ENCODE peak calls at places on chromosomes 5 and 9, in five cellular contexts. One of them, this sample, is unnamed.

GRCh38 chr9:68546596-68547390 is 6.1 kb upstream of the TMEM252 start:
- DNase-seq in uterus: no peak
- DNase-seq in neural progenitor cell: no peak
- DNase-seq in HFF-Myc: no peak
- DNase-seq in HFFc6: no peak
- DNase-seq in this sample: peak

GRCh38 chr5:87400305-87400899 is 12.3 kb downstream of the CCNH start:
- DNase-seq in HFFc6: peak
- DNase-seq in neural progenitor cell: peak
- DNase-seq in uterus: no peak
- DNase-seq in HFF-Myc: no peak
- DNase-seq in this sample: no peak

GRCh38 chr5:94243612-94244011 is 374.8 kb downstream of the KIAA0825 start:
- DNase-seq in HFFc6: peak
- DNase-seq in HFF-Myc: no peak
- DNase-seq in neural progenitor cell: no peak
- DNase-seq in uterus: no peak
- DNase-seq in this sample: no peak

GRCh38 chr5:54944364-54944763 is 41.0 kb downstream of the ESM1 start:
- DNase-seq in neural progenitor cell: peak
- DNase-seq in HFF-Myc: peak
- DNase-seq in HFFc6: peak
- DNase-seq in uterus: no peak
- DNase-seq in this sample: no peak

GRCh38 chr5:439181-439580 is 3.8 kb upstream of the EXOC3 start:
- DNase-seq in neural progenitor cell: no peak
- DNase-seq in uterus: no peak
- DNase-seq in HFF-Myc: no peak
- DNase-seq in HFFc6: no peak
- DNase-seq in this sample: no peak

GRCh38 chr5:122951658-122952057 is 84.9 kb downstream of the PPIC start:
- DNase-seq in HFF-Myc: no peak
- DNase-seq in uterus: no peak
- DNase-seq in neural progenitor cell: no peak
- DNase-seq in HFFc6: no peak
- DNase-seq in this sample: no peak

GRCh38 chr5:62182802-62183201 is 123.2 kb upstream of the KIF2A start:
- DNase-seq in HFF-Myc: no peak
- DNase-seq in HFFc6: no peak
- DNase-seq in neural progenitor cell: no peak
- DNase-seq in uterus: no peak
- DNase-seq in this sample: no peak

GRCh38 chr9:131960805-131961495 is 118.7 kb downstream of the MED27 start:
- DNase-seq in HFFc6: no peak
- DNase-seq in neural progenitor cell: peak
- DNase-seq in HFF-Myc: no peak
- DNase-seq in uterus: no peak
- DNase-seq in this sample: no peak

GRCh38 chr9:133992780-133993634 is 883 bp upstream of the VAV2 start:
- DNase-seq in neural progenitor cell: peak
- DNase-seq in uterus: peak
- DNase-seq in HFFc6: peak
- DNase-seq in HFF-Myc: peak
- DNase-seq in this sample: peak

GRCh38 chr5:170861855-170862766 is at the start of gene RANBP17:
- DNase-seq in HFFc6: peak
- DNase-seq in HFF-Myc: no peak
- DNase-seq in neural progenitor cell: peak
- DNase-seq in uterus: no peak
- DNase-seq in this sample: no peak

GRCh38 chr5:138610468-138611294 is 35.5 kb upstream of the HSPA9 start:
- DNase-seq in HFF-Myc: no peak
- DNase-seq in uterus: peak
- DNase-seq in HFFc6: no peak
- DNase-seq in neural progenitor cell: peak
- DNase-seq in this sample: no peak
- TF ChIP-seq CTCF in HFF-Myc: peak
- TF ChIP-seq CTCF in uterus: no peak
- TF ChIP-seq CTCF in HFFc6: no peak
- TF ChIP-seq CTCF in neural progenitor cell: peak
- TF ChIP-seq CTCF in this sample: no peak

GRCh38 chr5:148125641-148126040 is 42.7 kb upstream of the SPINK14 start:
- DNase-seq in uterus: no peak
- DNase-seq in neural progenitor cell: no peak
- DNase-seq in HFF-Myc: no peak
- DNase-seq in HFFc6: no peak
- DNase-seq in this sample: no peak
- TF ChIP-seq CTCF in uterus: no peak
- TF ChIP-seq CTCF in neural progenitor cell: peak
- TF ChIP-seq CTCF in HFF-Myc: no peak
- TF ChIP-seq CTCF in HFFc6: no peak
- TF ChIP-seq CTCF in this sample: no peak

DNA sequence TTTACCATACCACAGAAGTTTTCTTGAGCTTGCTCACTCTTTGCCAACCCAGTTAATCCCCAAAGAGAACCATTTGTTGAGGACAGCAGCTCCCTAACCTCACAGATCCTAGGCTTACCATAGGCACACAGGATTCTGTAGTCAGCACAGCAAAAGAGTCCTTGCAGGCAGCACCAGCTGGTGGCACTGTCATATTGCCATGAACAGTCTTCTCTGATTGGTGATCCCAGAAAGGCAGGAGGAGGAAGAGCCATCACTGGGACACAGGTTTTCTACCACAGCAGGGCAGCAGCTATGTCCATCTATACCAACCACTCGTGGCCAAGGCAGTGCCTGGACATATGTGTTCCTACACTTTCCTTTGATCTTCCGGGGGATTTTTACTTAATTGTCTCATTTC is 297.1 kb upstream of the CD180 start:
- DNase-seq in HFF-Myc: no peak
- DNase-seq in uterus: no peak
- DNase-seq in neural progenitor cell: peak
- DNase-seq in HFFc6: peak
- DNase-seq in this sample: no peak
- TF ChIP-seq CTCF in HFF-Myc: peak
- TF ChIP-seq CTCF in uterus: no peak
- TF ChIP-seq CTCF in neural progenitor cell: peak
- TF ChIP-seq CTCF in HFFc6: peak
- TF ChIP-seq CTCF in this sample: no peak

GRCh38 chr9:95102572-95102971 is 214.9 kb downstream of the FANCC start:
- DNase-seq in uterus: no peak
- DNase-seq in neural progenitor cell: no peak
- DNase-seq in HFFc6: no peak
- DNase-seq in HFF-Myc: no peak
- DNase-seq in this sample: no peak
- TF ChIP-seq CTCF in uterus: no peak
- TF ChIP-seq CTCF in neural progenitor cell: no peak
- TF ChIP-seq CTCF in HFFc6: no peak
- TF ChIP-seq CTCF in HFF-Myc: no peak
- TF ChIP-seq CTCF in this sample: no peak

DNA sequence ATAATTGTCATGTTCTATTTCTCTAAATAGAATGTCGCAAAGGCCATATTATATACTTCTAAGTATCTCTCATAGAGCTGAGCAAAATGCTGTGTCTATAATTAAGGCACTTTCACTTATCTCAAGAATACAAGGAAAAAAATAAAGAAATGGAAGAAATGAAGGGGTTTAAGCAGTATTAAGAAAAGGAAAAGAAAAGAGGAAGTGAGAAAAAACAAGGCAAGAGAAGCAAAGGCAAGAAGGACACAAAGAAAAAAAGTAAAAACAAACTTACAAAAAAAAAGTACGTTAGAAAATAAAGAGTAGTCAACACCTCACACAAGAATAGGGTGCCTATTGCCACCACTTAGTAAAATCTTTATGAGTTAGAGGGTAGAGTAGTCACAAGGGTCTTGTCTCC is 506.2 kb downstream of the GABRG2 start:
- DNase-seq in HFFc6: no peak
- DNase-seq in neural progenitor cell: no peak
- DNase-seq in HFF-Myc: no peak
- DNase-seq in uterus: no peak
- DNase-seq in this sample: no peak
- TF ChIP-seq CTCF in HFFc6: no peak
- TF ChIP-seq CTCF in neural progenitor cell: no peak
- TF ChIP-seq CTCF in HFF-Myc: no peak
- TF ChIP-seq CTCF in uterus: no peak
- TF ChIP-seq CTCF in this sample: no peak

DNA sequence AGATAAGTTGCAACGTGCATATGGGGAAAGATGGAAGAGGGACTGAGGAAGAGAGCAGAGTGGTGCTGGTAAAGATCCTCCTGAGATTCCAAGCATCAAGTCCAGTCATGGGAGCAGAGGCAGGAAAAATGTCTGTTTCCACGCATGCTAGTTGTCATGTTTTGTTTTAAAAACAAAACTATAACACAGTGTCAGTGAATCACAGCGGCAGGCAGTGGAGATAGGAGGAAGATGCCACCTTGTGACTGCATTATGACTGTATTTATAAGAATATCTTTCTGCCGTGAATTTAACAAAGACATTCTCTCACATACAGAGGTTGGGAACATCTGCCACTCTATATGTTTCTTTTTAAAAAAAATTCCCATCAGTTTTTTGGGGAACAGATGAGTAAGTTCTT is 3.7 kb upstream of the SVEP1 start:
- DNase-seq in uterus: no peak
- DNase-seq in neural progenitor cell: no peak
- DNase-seq in HFFc6: peak
- DNase-seq in HFF-Myc: no peak
- DNase-seq in this sample: no peak
- TF ChIP-seq CTCF in uterus: peak
- TF ChIP-seq CTCF in neural progenitor cell: no peak
- TF ChIP-seq CTCF in HFFc6: peak
- TF ChIP-seq CTCF in HFF-Myc: peak
- TF ChIP-seq CTCF in this sample: no peak